ENCODE peak calls at places on chromosomes 13 and 19, in four cellular contexts. Q, I, U and R are unnamed samples.

GRCh38 chr19:19259741-19260140 is 13.4 kb downstream of the TM6SF2 start:
- DNase-seq in I (peak), Q (no peak), U (no peak), R (peak)

GRCh38 chr13:48949566-48950506 is 25.9 kb upstream of the FNDC3A start:
- DNase-seq in U (no peak), I (no peak), Q (no peak), R (no peak)

GRCh38 chr19:15113245-15114152 is 6.3 kb downstream of the SYDE1 start:
- DNase-seq in U (no peak), Q (no peak), I (no peak), R (no peak)

GRCh38 chr19:54517483-54517882 is 14.9 kb downstream of the LAIR2 start:
- DNase-seq in I (no peak), U (no peak), Q (peak), R (peak)

GRCh38 chr19:53183146-53183545 is 10.0 kb downstream of the ZNF665 start:
- DNase-seq in U (no peak), I (no peak), Q (no peak), R (no peak)

GRCh38 chr13:92589955-92590354 is 636.7 kb upstream of the GPC6 start:
- DNase-seq in I (no peak), U (no peak), Q (no peak), R (no peak)

GRCh38 chr19:5949792-5950305 is 28.1 kb downstream of the RANBP3 start:
- DNase-seq in Q (no peak), U (no peak), I (no peak), R (no peak)

GRCh38 chr19:5591476-5591875 is 23.7 kb upstream of the TINCR start:
- DNase-seq in U (no peak), Q (no peak), I (no peak), R (no peak)

GRCh38 chr13:63161219-63161618 is 1745.6 kb upstream of the PCDH20 start:
- DNase-seq in U (no peak), I (no peak), Q (no peak), R (no peak)

GRCh38 chr13:101144808-101145419 is 271.4 kb downstream of the NALCN start:
- DNase-seq in U (no peak), I (no peak), Q (no peak), R (peak)

GRCh38 chr19:45710731-45711130 is 18.3 kb downstream of the QPCTL start:
- DNase-seq in U (no peak), I (no peak), Q (no peak), R (no peak)

GRCh38 chr13:25717798-25718197 is 334.0 kb downstream of the SHISA2 start:
- DNase-seq in Q (no peak), I (no peak), U (no peak), R (no peak)

GRCh38 chr19:33392341-33393285 is 19.1 kb downstream of the CEBPG start:
- DNase-seq in I (peak), U (no peak), Q (no peak), R (no peak)

GRCh38 chr13:22162889-22163288 is 492.0 kb downstream of the FGF9 start:
- DNase-seq in U (no peak), I (no peak), Q (no peak), R (no peak)

GRCh38 chr19:2992958-2993357 is 15.6 kb downstream of the TLE6 start:
- DNase-seq in I (no peak), U (no peak), Q (no peak), R (no peak)

GRCh38 chr13:99436686-99437416 is 64.4 kb upstream of the TM9SF2 start:
- DNase-seq in I (peak), Q (peak), U (peak), R (peak)

DNA sequence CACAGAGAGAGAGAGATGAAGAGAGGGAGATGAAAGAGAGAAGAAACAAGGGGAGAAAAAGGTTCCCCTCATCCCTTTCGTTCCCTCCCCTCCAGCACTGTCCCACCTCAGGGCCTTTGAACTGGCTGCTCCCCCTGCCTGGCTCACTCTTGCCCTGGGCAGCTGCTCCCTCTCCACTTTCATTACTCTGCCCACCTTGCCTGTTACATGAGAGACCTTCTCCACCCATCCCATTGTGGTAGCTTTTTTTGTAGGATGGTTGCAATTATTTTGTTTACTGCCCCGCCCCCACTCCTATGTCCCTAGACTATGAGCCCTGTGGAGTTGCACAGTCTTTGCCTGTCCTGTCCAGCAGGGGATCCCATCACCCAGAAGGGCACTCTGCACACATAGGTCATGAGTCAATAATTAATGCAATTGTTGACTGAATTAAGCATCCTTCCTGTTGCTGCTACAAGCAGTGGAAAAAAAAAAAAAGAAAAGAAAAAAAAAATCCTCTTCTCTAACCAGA is 14.1 kb downstream of the C19orf81 start:
- DNase-seq in U (no peak), Q (no peak), I (no peak), R (no peak)
- TF ChIP-seq CTCF in U (no peak), Q (no peak), I (peak), R (no peak)

DNA sequence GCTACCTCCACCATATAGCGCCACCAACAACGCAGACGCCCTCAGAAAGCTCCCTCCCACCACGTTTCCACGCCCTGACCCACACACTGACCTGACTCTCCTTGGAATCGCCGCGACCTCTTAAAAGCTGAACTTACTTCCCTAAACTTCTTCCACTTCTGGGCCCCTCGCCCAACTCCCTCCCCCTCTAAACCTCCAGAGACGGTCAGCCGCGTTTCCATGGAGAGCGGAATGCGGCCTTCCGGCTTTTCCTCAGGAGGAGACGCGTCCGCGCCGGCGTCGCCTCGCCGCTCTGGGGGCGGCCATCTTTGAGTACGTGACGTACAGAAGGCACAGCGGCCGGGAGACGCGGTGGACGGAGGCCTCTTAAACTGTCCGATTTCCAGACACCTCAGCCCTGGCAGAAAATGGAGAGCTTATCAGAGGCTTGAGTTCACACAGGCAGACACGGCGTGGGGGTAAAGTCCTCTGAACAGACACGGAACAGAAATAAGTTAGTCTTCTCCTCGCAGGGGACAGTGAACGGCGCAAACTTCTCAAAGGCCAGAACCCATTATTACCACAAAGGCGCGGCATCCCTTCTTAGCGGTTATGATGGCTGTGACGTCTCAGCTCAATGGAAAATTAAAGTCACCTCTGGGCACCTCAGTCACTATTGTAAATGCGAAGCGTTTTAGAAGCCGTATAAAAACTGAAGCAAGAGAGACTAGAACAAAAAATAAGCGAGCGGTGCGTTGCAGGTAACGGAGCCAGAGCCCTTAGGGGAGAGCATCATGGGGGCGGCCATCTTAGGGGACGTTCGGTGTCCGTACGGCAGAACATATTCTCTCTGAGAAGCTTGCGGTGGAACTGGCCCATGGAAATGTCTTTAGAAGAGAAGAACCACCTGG is at the start of gene ZNF432:
- DNase-seq in Q (peak), U (peak), I (peak), R (peak)
- TF ChIP-seq CTCF in Q (no peak), U (no peak), I (no peak), R (no peak)

GRCh38 chr13:98422046-98422445 is 154.9 kb downstream of the STK24 start:
- DNase-seq in Q (no peak), I (no peak), U (no peak), R (no peak)
- TF ChIP-seq CTCF in Q (no peak), I (no peak), U (no peak), R (no peak)

GRCh38 chr13:35963982-35964665 is 167.1 kb downstream of the DCLK1 start:
- DNase-seq in U (no peak), I (no peak), Q (no peak), R (no peak)

GRCh38 chr13:35961002-35961401 is 170.2 kb downstream of the DCLK1 start:
- DNase-seq in I (no peak), Q (no peak), U (no peak), R (no peak)

GRCh38 chr13:35964764-35965163 is 166.4 kb downstream of the DCLK1 start:
- DNase-seq in U (no peak), I (no peak), Q (no peak), R (peak)

GRCh38 chr13:35957996-35958395 is 173.2 kb downstream of the DCLK1 start:
- DNase-seq in Q (no peak), I (no peak), U (no peak), R (no peak)

DNA sequence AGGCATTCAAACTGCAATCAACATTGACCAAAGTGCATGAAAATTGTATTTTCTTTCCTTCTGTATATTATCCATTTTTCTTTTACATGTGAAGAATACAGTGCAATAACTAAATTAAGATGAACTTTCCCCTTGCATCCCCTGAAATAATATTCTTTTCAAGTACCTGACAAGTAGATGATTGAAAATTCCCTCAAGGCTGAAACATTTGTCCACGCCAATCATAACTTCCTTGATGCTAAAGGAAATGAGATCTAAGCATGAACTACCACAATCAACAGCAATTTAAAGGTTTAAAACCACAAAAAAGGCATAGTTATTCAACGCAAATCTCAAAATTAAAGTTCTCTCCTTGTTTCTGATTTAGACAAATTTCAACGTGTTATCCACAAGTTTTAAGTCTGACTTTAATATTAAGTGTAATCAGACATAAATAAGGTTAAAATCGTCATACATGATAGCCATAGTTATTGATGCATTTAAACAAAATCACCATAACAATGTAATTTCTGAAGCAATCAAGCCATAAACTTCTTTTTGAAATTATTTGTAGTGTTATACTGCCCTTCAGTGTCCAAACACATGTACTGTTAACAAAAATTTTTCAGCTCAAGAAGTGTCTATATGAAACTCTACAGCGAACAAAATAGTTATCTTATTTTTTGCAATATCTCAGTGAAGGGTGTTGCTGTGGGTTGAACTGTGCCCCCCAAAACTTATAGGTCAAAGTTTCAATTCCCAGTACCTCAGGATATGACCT is 169.5 kb downstream of the DCLK1 start:
- DNase-seq in Q (no peak), I (no peak), U (no peak), R (peak)
- TF ChIP-seq CTCF in Q (no peak), I (no peak), U (no peak), R (no peak)

GRCh38 chr19:50147462-50148423 is 15.3 kb downstream of the IZUMO2 start:
- DNase-seq in I (peak), Q (peak), U (peak), R (no peak)
- TF ChIP-seq CTCF in I (peak), Q (no peak), U (no peak), R (no peak)